ENCODE peak calls at places on chromosomes 12 and 14, in four cellular contexts. L, A, X and E are unnamed samples. For H3K4me1, the result is how much of the 10 kb centered on the place peaks cover.

GRCh38 chr12:113899042-113899843 is 66.9 kb downstream of the RBM19 start:
- DNase-seq in X (no peak), L (peak), A (no peak), E (no peak)

GRCh38 chr12:96193725-96194571 is at the start of gene ELK3:
- DNase-seq in A (peak), X (peak), L (peak), E (peak)

GRCh38 chr14:59931237-59931636 is 11.3 kb downstream of the LRRC9 start:
- DNase-seq in L (no peak), X (no peak), A (no peak), E (peak)

GRCh38 chr14:69896080-69896479 is 16.9 kb downstream of the SMOC1 start:
- DNase-seq in A (no peak), X (no peak), L (no peak), E (no peak)

GRCh38 chr12:70277973-70278372 is 34.7 kb downstream of the CNOT2 start:
- DNase-seq in X (no peak), L (no peak), A (no peak), E (no peak)

GRCh38 chr14:89417111-89417468 is at the start of gene FOXN3:
- DNase-seq in L (peak), A (peak), X (peak), E (peak)

GRCh38 chr14:76742961-76743360 is 18.3 kb upstream of the VASH1 start:
- DNase-seq in A (no peak), L (no peak), X (no peak), E (no peak)

GRCh38 chr14:67620217-67620789 is 583 bp downstream of the ARG2 start:
- DNase-seq in L (peak), A (no peak), X (peak), E (no peak)

GRCh38 chr12:32126720-32127119 is 20.1 kb downstream of the BICD1 start:
- DNase-seq in A (no peak), X (no peak), L (no peak), E (no peak)

GRCh38 chr12:127146991-127147718 is 1119.8 kb upstream of the TMEM132C start:
- DNase-seq in A (no peak), X (no peak), L (no peak), E (no peak)

GRCh38 chr12:55720071-55720564 is at the start of gene RDH5:
- DNase-seq in X (no peak), L (peak), A (no peak), E (peak)

GRCh38 chr12:47346251-47347019 is 266.7 kb upstream of the AMIGO2 start:
- DNase-seq in L (peak), X (no peak), A (no peak), E (peak)

GRCh38 chr14:81329640-81330385 is 70.3 kb downstream of the STON2 start:
- DNase-seq in X (no peak), L (peak), A (no peak), E (no peak)

GRCh38 chr14:63564318-63564717 is 21.1 kb upstream of the PPP2R5E start:
- DNase-seq in L (no peak), X (no peak), A (no peak), E (peak)

GRCh38 chr14:67480011-67480410 is 8.5 kb downstream of the TMEM229B start:
- DNase-seq in A (no peak), L (no peak), X (peak), E (no peak)

GRCh38 chr14:93926209-93926872 is 803 bp upstream of the FAM181A start:
- DNase-seq in L (no peak), A (no peak), X (no peak), E (no peak)

GRCh38 chr12:53430116-53430515 is 6.5 kb downstream of the AMHR2 start:
- DNase-seq in L (no peak), X (no peak), A (no peak), E (no peak)
- H3K4me1 ChIP-seq in L (under half), X (under half), A (under half), E (under half)

GRCh38 chr14:105397350-105397931 is 897 bp upstream of the TEX22 start:
- DNase-seq in L (no peak), X (no peak), A (no peak), E (no peak)
- H3K27ac ChIP-seq in L (peak), X (peak), A (peak), E (no peak)

GRCh38 chr12:57242329-57242690 is 8.7 kb downstream of the STAC3 start:
- DNase-seq in L (peak), A (no peak), X (no peak), E (no peak)
- H3K4me3 ChIP-seq in L (no peak), A (no peak), X (no peak), E (no peak)

GRCh38 chr12:116136340-116136739 is 141.2 kb downstream of the MED13L start:
- DNase-seq in A (no peak), L (no peak), X (no peak), E (no peak)
- H3K4me1 ChIP-seq in A (under half), L (under half), X (under half), E (under half)